ENCODE peak calls at places on chromosomes 13 and 19, in ten cellular contexts. One of them, this sample, is unnamed.

GRCh38 chr13:36915106-36915505 is 4.9 kb downstream of the SMAD9 start:
- DNase-seq in tibial artery: no peak
- DNase-seq in T follicular helper cell: no peak
- DNase-seq in NCI-H146: peak
- DNase-seq in tibial nerve: no peak
- DNase-seq in dermis blood vessel endothelial cell: no peak
- DNase-seq in thoracic aorta: no peak
- DNase-seq in ELR: no peak
- DNase-seq in gastrocnemius medialis: no peak
- DNase-seq in stimulated activated CD8-positive, alpha-beta memory T cell treated with anti-CD3 and anti-CD28 coated beads, Interleukin-15, amount 100 ng/mL, for 4 hours: no peak
- DNase-seq in this sample: peak

GRCh38 chr13:101706651-101707050 is 254.2 kb downstream of the ITGBL1 start:
- DNase-seq in T follicular helper cell: no peak
- DNase-seq in gastrocnemius medialis: no peak
- DNase-seq in tibial nerve: no peak
- DNase-seq in thoracic aorta: no peak
- DNase-seq in ELR: peak
- DNase-seq in tibial artery: no peak
- DNase-seq in NCI-H146: no peak
- DNase-seq in stimulated activated CD8-positive, alpha-beta memory T cell treated with anti-CD3 and anti-CD28 coated beads, Interleukin-15, amount 100 ng/mL, for 4 hours: no peak
- DNase-seq in dermis blood vessel endothelial cell: peak
- DNase-seq in this sample: peak

GRCh38 chr13:96052655-96053002 is 572 bp downstream of the UGGT2 start:
- DNase-seq in NCI-H146: peak
- DNase-seq in ELR: peak
- DNase-seq in tibial artery: no peak
- DNase-seq in gastrocnemius medialis: no peak
- DNase-seq in dermis blood vessel endothelial cell: peak
- DNase-seq in tibial nerve: no peak
- DNase-seq in thoracic aorta: no peak
- DNase-seq in T follicular helper cell: no peak
- DNase-seq in stimulated activated CD8-positive, alpha-beta memory T cell treated with anti-CD3 and anti-CD28 coated beads, Interleukin-15, amount 100 ng/mL, for 4 hours: no peak
- DNase-seq in this sample: peak

GRCh38 chr19:38715540-38715939 is 28.7 kb downstream of the CAPN12 start:
- DNase-seq in stimulated activated CD8-positive, alpha-beta memory T cell treated with anti-CD3 and anti-CD28 coated beads, Interleukin-15, amount 100 ng/mL, for 4 hours: no peak
- DNase-seq in gastrocnemius medialis: no peak
- DNase-seq in ELR: no peak
- DNase-seq in tibial nerve: no peak
- DNase-seq in tibial artery: peak
- DNase-seq in dermis blood vessel endothelial cell: no peak
- DNase-seq in T follicular helper cell: no peak
- DNase-seq in NCI-H146: no peak
- DNase-seq in thoracic aorta: peak
- DNase-seq in this sample: no peak

GRCh38 chr19:15198006-15198356 is 2.8 kb downstream of the NOTCH3 start:
- DNase-seq in gastrocnemius medialis: no peak
- DNase-seq in dermis blood vessel endothelial cell: no peak
- DNase-seq in ELR: no peak
- DNase-seq in NCI-H146: no peak
- DNase-seq in tibial artery: peak
- DNase-seq in tibial nerve: no peak
- DNase-seq in stimulated activated CD8-positive, alpha-beta memory T cell treated with anti-CD3 and anti-CD28 coated beads, Interleukin-15, amount 100 ng/mL, for 4 hours: no peak
- DNase-seq in thoracic aorta: no peak
- DNase-seq in T follicular helper cell: no peak
- DNase-seq in this sample: no peak

GRCh38 chr19:50300051-50300450 is 29.1 kb downstream of the KCNC3 start:
- DNase-seq in thoracic aorta: no peak
- DNase-seq in T follicular helper cell: no peak
- DNase-seq in tibial artery: no peak
- DNase-seq in gastrocnemius medialis: no peak
- DNase-seq in tibial nerve: no peak
- DNase-seq in NCI-H146: no peak
- DNase-seq in stimulated activated CD8-positive, alpha-beta memory T cell treated with anti-CD3 and anti-CD28 coated beads, Interleukin-15, amount 100 ng/mL, for 4 hours: no peak
- DNase-seq in dermis blood vessel endothelial cell: peak
- DNase-seq in ELR: peak
- DNase-seq in this sample: no peak

GRCh38 chr13:23766199-23766771 is 122.9 kb downstream of the MIPEP start:
- DNase-seq in thoracic aorta: no peak
- DNase-seq in stimulated activated CD8-positive, alpha-beta memory T cell treated with anti-CD3 and anti-CD28 coated beads, Interleukin-15, amount 100 ng/mL, for 4 hours: no peak
- DNase-seq in tibial nerve: no peak
- DNase-seq in dermis blood vessel endothelial cell: peak
- DNase-seq in T follicular helper cell: no peak
- DNase-seq in gastrocnemius medialis: no peak
- DNase-seq in tibial artery: no peak
- DNase-seq in ELR: no peak
- DNase-seq in NCI-H146: no peak
- DNase-seq in this sample: no peak

GRCh38 chr13:45519473-45519872 is 54.7 kb downstream of the COG3 start:
- DNase-seq in thoracic aorta: no peak
- DNase-seq in T follicular helper cell: no peak
- DNase-seq in stimulated activated CD8-positive, alpha-beta memory T cell treated with anti-CD3 and anti-CD28 coated beads, Interleukin-15, amount 100 ng/mL, for 4 hours: no peak
- DNase-seq in tibial nerve: no peak
- DNase-seq in tibial artery: no peak
- DNase-seq in NCI-H146: no peak
- DNase-seq in ELR: no peak
- DNase-seq in dermis blood vessel endothelial cell: no peak
- DNase-seq in gastrocnemius medialis: no peak
- DNase-seq in this sample: no peak

GRCh38 chr13:85738696-85739320 is 60.4 kb downstream of the SLITRK6 start:
- DNase-seq in gastrocnemius medialis: no peak
- DNase-seq in stimulated activated CD8-positive, alpha-beta memory T cell treated with anti-CD3 and anti-CD28 coated beads, Interleukin-15, amount 100 ng/mL, for 4 hours: no peak
- DNase-seq in thoracic aorta: no peak
- DNase-seq in dermis blood vessel endothelial cell: no peak
- DNase-seq in NCI-H146: no peak
- DNase-seq in ELR: peak
- DNase-seq in tibial nerve: no peak
- DNase-seq in T follicular helper cell: no peak
- DNase-seq in tibial artery: no peak
- DNase-seq in this sample: no peak

GRCh38 chr13:105471683-105472082 is 1063.8 kb downstream of the EFNB2 start:
- DNase-seq in gastrocnemius medialis: no peak
- DNase-seq in stimulated activated CD8-positive, alpha-beta memory T cell treated with anti-CD3 and anti-CD28 coated beads, Interleukin-15, amount 100 ng/mL, for 4 hours: no peak
- DNase-seq in T follicular helper cell: no peak
- DNase-seq in thoracic aorta: no peak
- DNase-seq in dermis blood vessel endothelial cell: no peak
- DNase-seq in NCI-H146: no peak
- DNase-seq in tibial artery: no peak
- DNase-seq in tibial nerve: no peak
- DNase-seq in ELR: no peak
- DNase-seq in this sample: no peak

GRCh38 chr19:22600690-22601648 is 33.2 kb upstream of the ZNF492 start:
- DNase-seq in tibial artery: no peak
- DNase-seq in thoracic aorta: no peak
- DNase-seq in dermis blood vessel endothelial cell: no peak
- DNase-seq in ELR: no peak
- DNase-seq in tibial nerve: no peak
- DNase-seq in NCI-H146: no peak
- DNase-seq in gastrocnemius medialis: no peak
- DNase-seq in T follicular helper cell: no peak
- DNase-seq in stimulated activated CD8-positive, alpha-beta memory T cell treated with anti-CD3 and anti-CD28 coated beads, Interleukin-15, amount 100 ng/mL, for 4 hours: no peak
- DNase-seq in this sample: no peak

GRCh38 chr19:9032136-9032626 is 22.0 kb upstream of the MUC16 start:
- DNase-seq in stimulated activated CD8-positive, alpha-beta memory T cell treated with anti-CD3 and anti-CD28 coated beads, Interleukin-15, amount 100 ng/mL, for 4 hours: no peak
- DNase-seq in gastrocnemius medialis: no peak
- DNase-seq in tibial artery: no peak
- DNase-seq in ELR: no peak
- DNase-seq in thoracic aorta: no peak
- DNase-seq in tibial nerve: no peak
- DNase-seq in NCI-H146: peak
- DNase-seq in dermis blood vessel endothelial cell: no peak
- DNase-seq in T follicular helper cell: no peak
- DNase-seq in this sample: no peak

GRCh38 chr13:113936566-113936965 is 37.3 kb downstream of the C13orf46 start:
- DNase-seq in ELR: no peak
- DNase-seq in tibial nerve: no peak
- DNase-seq in dermis blood vessel endothelial cell: no peak
- DNase-seq in tibial artery: no peak
- DNase-seq in NCI-H146: no peak
- DNase-seq in gastrocnemius medialis: no peak
- DNase-seq in stimulated activated CD8-positive, alpha-beta memory T cell treated with anti-CD3 and anti-CD28 coated beads, Interleukin-15, amount 100 ng/mL, for 4 hours: no peak
- DNase-seq in T follicular helper cell: no peak
- DNase-seq in thoracic aorta: no peak
- DNase-seq in this sample: no peak

GRCh38 chr19:51002542-51003311 is 1.3 kb upstream of the KLK8 start:
- DNase-seq in T follicular helper cell: no peak
- DNase-seq in thoracic aorta: no peak
- DNase-seq in tibial artery: no peak
- DNase-seq in gastrocnemius medialis: no peak
- DNase-seq in dermis blood vessel endothelial cell: peak
- DNase-seq in ELR: peak
- DNase-seq in stimulated activated CD8-positive, alpha-beta memory T cell treated with anti-CD3 and anti-CD28 coated beads, Interleukin-15, amount 100 ng/mL, for 4 hours: no peak
- DNase-seq in tibial nerve: peak
- DNase-seq in NCI-H146: no peak
- DNase-seq in this sample: peak

GRCh38 chr19:5667751-5668271 is 12.5 kb downstream of the MICOS13 start:
- DNase-seq in dermis blood vessel endothelial cell: no peak
- DNase-seq in tibial artery: no peak
- DNase-seq in gastrocnemius medialis: no peak
- DNase-seq in stimulated activated CD8-positive, alpha-beta memory T cell treated with anti-CD3 and anti-CD28 coated beads, Interleukin-15, amount 100 ng/mL, for 4 hours: no peak
- DNase-seq in tibial nerve: no peak
- DNase-seq in thoracic aorta: no peak
- DNase-seq in T follicular helper cell: no peak
- DNase-seq in NCI-H146: no peak
- DNase-seq in ELR: no peak
- DNase-seq in this sample: no peak

GRCh38 chr19:9528757-9529336 is 9.6 kb downstream of the ZNF426 start:
- DNase-seq in thoracic aorta: no peak
- DNase-seq in dermis blood vessel endothelial cell: peak
- DNase-seq in tibial nerve: no peak
- DNase-seq in ELR: peak
- DNase-seq in stimulated activated CD8-positive, alpha-beta memory T cell treated with anti-CD3 and anti-CD28 coated beads, Interleukin-15, amount 100 ng/mL, for 4 hours: no peak
- DNase-seq in T follicular helper cell: no peak
- DNase-seq in gastrocnemius medialis: no peak
- DNase-seq in NCI-H146: no peak
- DNase-seq in tibial artery: no peak
- DNase-seq in this sample: no peak

GRCh38 chr19:43606569-43607229 is 5.2 kb upstream of the SRRM5 start:
- DNase-seq in stimulated activated CD8-positive, alpha-beta memory T cell treated with anti-CD3 and anti-CD28 coated beads, Interleukin-15, amount 100 ng/mL, for 4 hours: no peak
- DNase-seq in dermis blood vessel endothelial cell: no peak
- DNase-seq in T follicular helper cell: no peak
- DNase-seq in thoracic aorta: no peak
- DNase-seq in tibial nerve: no peak
- DNase-seq in ELR: no peak
- DNase-seq in tibial artery: no peak
- DNase-seq in NCI-H146: no peak
- DNase-seq in gastrocnemius medialis: no peak
- DNase-seq in this sample: peak